ENCODE peak calls at places on chromosomes 11 and 22, in six cellular contexts. S, N, P, M, L and A are unnamed samples.

GRCh38 chr11:21007297-21007696 is 337.9 kb downstream of the NELL1 start:
- DNase-seq in S (no peak), N (no peak), P (no peak), M (no peak), L (peak), A (peak)

GRCh38 chr11:11969380-11970215 is 38.8 kb downstream of the DKK3 start:
- DNase-seq in S (no peak), N (no peak), P (no peak), M (no peak), L (no peak), A (peak)

GRCh38 chr11:11978792-11979486 is 29.5 kb downstream of the DKK3 start:
- DNase-seq in S (no peak), N (peak), P (peak), M (peak), L (no peak), A (peak)

GRCh38 chr11:11407065-11407737 is 54.2 kb upstream of the CSNK2A3 start:
- DNase-seq in S (no peak), N (peak), P (no peak), M (no peak), L (no peak), A (no peak)

GRCh38 chr22:31973739-31974138 is 29.4 kb downstream of the YWHAH start:
- DNase-seq in S (no peak), N (no peak), P (no peak), M (no peak), L (no peak), A (no peak)

GRCh38 chr22:37166675-37167066 is 17.0 kb upstream of the IL2RB start:
- DNase-seq in S (peak), N (peak), P (peak), M (peak), L (peak), A (peak)

GRCh38 chr11:117392001-117392690 is 64.5 kb downstream of the CEP164 start:
- DNase-seq in S (no peak), N (no peak), P (no peak), M (no peak), L (no peak), A (no peak)

GRCh38 chr11:5690736-5691135 is 1.1 kb downstream of the TRIM22 start:
- DNase-seq in S (no peak), N (peak), P (peak), M (no peak), L (peak), A (no peak)

GRCh38 chr22:49991907-49992533 is 20.5 kb downstream of the IL17REL start:
- DNase-seq in S (no peak), N (no peak), P (no peak), M (no peak), L (no peak), A (no peak)

GRCh38 chr11:122661182-122661945 is 5.8 kb downstream of the UBASH3B start:
- DNase-seq in S (peak), N (peak), P (peak), M (no peak), L (peak), A (no peak)

GRCh38 chr11:1404461-1405185 is 14.9 kb downstream of the BRSK2 start:
- DNase-seq in S (no peak), N (no peak), P (no peak), M (no peak), L (no peak), A (no peak)

GRCh38 chr22:42716649-42717127 is 4.0 kb downstream of the A4GALT start:
- DNase-seq in S (no peak), N (no peak), P (no peak), M (no peak), L (peak), A (no peak)

GRCh38 chr11:11230802-11231562 is 122.1 kb downstream of the CSNK2A3 start:
- DNase-seq in S (no peak), N (no peak), P (no peak), M (peak), L (peak), A (peak)

GRCh38 chr11:45400594-45400993 is 114.5 kb upstream of the SYT13 start:
- DNase-seq in S (no peak), N (peak), P (peak), M (no peak), L (no peak), A (no peak)

GRCh38 chr11:57917632-57918031 is 106.0 kb upstream of the OR9Q1 start:
- DNase-seq in S (no peak), N (no peak), P (no peak), M (no peak), L (no peak), A (no peak)

GRCh38 chr11:57920971-57921370 is 102.7 kb upstream of the OR9Q1 start:
- DNase-seq in S (no peak), N (no peak), P (no peak), M (no peak), L (no peak), A (no peak)
- H3K14ac ChIP-seq in S (no peak), N (no peak), P (no peak), M (no peak), L (peak), A (no peak)

GRCh38 chr22:35678836-35679235 is 30.6 kb downstream of the APOL6 start:
- DNase-seq in S (no peak), N (no peak), P (no peak), M (no peak), L (no peak), A (no peak)
- H3K23ac ChIP-seq in S (no peak), N (no peak), P (no peak), M (no peak), L (no peak), A (no peak)

GRCh38 chr11:2999464-2999998 is 7.4 kb upstream of the NAP1L4 start:
- DNase-seq in S (no peak), N (no peak), P (no peak), M (no peak), L (no peak), A (no peak)

GRCh38 chr11:3000032-3000961 is 8.2 kb upstream of the NAP1L4 start:
- DNase-seq in S (no peak), N (no peak), P (peak), M (no peak), L (no peak), A (no peak)

GRCh38 chr11:2996976-2997375 is 4.8 kb upstream of the NAP1L4 start:
- DNase-seq in S (no peak), N (no peak), P (no peak), M (no peak), L (no peak), A (no peak)

GRCh38 chr11:2997406-2997805 is 5.3 kb upstream of the NAP1L4 start:
- DNase-seq in S (no peak), N (no peak), P (no peak), M (no peak), L (no peak), A (no peak)

GRCh38 chr11:2998073-2998850 is 6.1 kb upstream of the NAP1L4 start:
- DNase-seq in S (no peak), N (no peak), P (no peak), M (no peak), L (no peak), A (no peak)
- H3K14ac ChIP-seq in S (no peak), N (no peak), P (no peak), M (no peak), L (no peak), A (no peak)

DNA sequence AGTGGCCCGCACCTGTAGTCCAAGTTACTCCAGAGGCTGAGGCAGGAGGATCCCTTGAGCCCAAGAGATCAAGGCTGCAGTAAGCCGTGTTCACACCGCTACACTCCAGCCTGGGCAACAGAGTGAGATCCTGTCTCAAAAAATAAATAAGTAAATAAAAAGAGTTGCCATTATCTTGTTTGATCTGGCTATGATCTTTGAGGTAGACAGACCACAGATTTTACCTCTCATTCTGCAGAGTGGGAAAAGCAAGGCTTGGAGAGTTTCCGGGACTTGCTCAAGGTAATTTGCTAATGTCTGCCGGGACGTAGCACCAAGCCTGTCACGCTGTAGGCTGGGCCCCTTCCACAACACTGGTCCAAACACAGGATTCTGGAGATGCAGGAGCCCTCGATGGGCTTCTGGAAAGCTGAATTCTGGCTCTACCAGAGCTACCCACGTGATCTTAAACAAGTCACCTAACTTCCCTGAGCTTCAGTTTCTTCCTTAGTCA is 6.8 kb downstream of the GRAP2 start:
- DNase-seq in S (no peak), N (no peak), P (no peak), M (no peak), L (no peak), A (no peak)
- H3K23ac ChIP-seq in S (no peak), N (no peak), P (no peak), M (no peak), L (no peak), A (no peak)

GRCh38 chr11:8362899-8363298 is 99.2 kb upstream of the LMO1 start:
- DNase-seq in S (no peak), N (no peak), P (no peak), M (no peak), L (no peak), A (no peak)
- H3K14ac ChIP-seq in S (no peak), N (no peak), P (no peak), M (no peak), L (no peak), A (no peak)

GRCh38 chr22:20079745-20080444 is at the start of gene DGCR8:
- DNase-seq in S (peak), N (peak), P (peak), M (peak), L (peak), A (peak)
- H3K23ac ChIP-seq in S (peak), N (no peak), P (peak), M (no peak), L (no peak), A (no peak)

DNA sequence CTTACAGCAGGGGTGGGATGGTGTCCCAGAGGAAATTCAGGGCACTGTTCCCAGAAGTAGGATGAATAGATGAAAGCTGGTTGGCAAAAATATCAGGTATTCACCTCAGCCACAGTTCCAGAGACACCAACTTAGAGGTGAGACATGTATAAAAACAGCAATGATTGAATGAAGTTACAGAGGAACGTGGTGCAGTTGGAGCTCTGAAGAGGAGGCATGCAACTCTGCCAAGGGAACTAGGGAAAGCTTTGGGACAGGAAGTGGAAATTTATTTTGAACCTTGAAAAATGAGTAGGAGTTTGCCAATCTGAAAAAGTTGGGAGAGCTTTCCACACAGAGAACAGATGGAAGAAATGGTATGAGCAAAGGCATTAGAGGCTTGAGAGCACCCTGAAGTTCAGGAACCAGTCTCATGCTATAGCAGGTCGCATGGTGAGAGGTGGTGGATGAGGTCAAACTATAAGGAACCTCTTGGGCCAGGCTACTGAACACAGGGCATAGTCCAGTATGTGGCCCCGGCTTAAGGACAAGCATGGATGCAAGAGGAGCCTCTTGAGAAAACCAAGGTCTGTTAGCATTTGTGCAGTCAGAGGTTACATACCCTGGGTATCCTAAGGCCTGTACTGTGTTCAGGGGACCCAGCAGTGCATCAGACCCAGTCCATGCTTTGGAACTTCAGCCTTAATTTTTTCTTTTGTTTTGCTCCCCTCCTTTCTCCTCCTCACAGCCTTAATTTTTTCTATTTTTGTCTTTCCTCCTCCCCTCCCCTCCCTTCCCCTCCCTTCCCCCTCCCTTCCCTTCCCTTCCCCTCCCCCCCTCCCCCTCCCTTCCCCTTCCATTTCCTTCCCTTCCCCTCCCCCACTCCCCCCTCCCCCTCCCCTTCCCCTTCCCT is 17.5 kb downstream of the PLEKHB1 start:
- DNase-seq in S (no peak), N (no peak), P (no peak), M (no peak), L (no peak), A (no peak)
- H3K14ac ChIP-seq in S (no peak), N (no peak), P (no peak), M (no peak), L (no peak), A (no peak)

GRCh38 chr11:134411887-134412507 is at the start of gene B3GAT1:
- DNase-seq in S (no peak), N (no peak), P (no peak), M (no peak), L (no peak), A (no peak)
- H3K23ac ChIP-seq in S (peak), N (no peak), P (no peak), M (no peak), L (no peak), A (no peak)